ENCODE peak calls at places on chromosomes 11 and 22, in eight cellular contexts. One of them, this sample, is unnamed. For H3K4me1, the result is how much of the 10 kb centered on the place peaks cover.

GRCh38 chr11:83147895-83148294 is 9.0 kb upstream of the PCF11 start:
- DNase-seq in HCT116: no peak
- DNase-seq in ovary: no peak
- DNase-seq in sigmoid colon: no peak
- DNase-seq in uterus: peak
- DNase-seq in esophagus squamous epithelium: no peak
- DNase-seq in breast epithelium: no peak
- DNase-seq in GM12878: no peak
- DNase-seq in this sample: no peak

GRCh38 chr11:57248780-57249383 is 11.8 kb upstream of the APLNR start:
- DNase-seq in ovary: peak
- DNase-seq in sigmoid colon: peak
- DNase-seq in esophagus squamous epithelium: no peak
- DNase-seq in HCT116: peak
- DNase-seq in breast epithelium: peak
- DNase-seq in uterus: peak
- DNase-seq in GM12878: no peak
- DNase-seq in this sample: peak

GRCh38 chr11:119990306-119991021 is 147.4 kb downstream of the TRIM29 start:
- DNase-seq in breast epithelium: no peak
- DNase-seq in GM12878: no peak
- DNase-seq in sigmoid colon: no peak
- DNase-seq in esophagus squamous epithelium: no peak
- DNase-seq in uterus: no peak
- DNase-seq in HCT116: no peak
- DNase-seq in ovary: no peak
- DNase-seq in this sample: no peak

GRCh38 chr11:95908826-95909225 is 15.1 kb downstream of the MTMR2 start:
- DNase-seq in breast epithelium: no peak
- DNase-seq in uterus: no peak
- DNase-seq in sigmoid colon: no peak
- DNase-seq in esophagus squamous epithelium: no peak
- DNase-seq in HCT116: no peak
- DNase-seq in ovary: no peak
- DNase-seq in GM12878: no peak
- DNase-seq in this sample: no peak

GRCh38 chr22:41919357-41920224 is 4.7 kb upstream of the SHISA8 start:
- DNase-seq in HCT116: no peak
- DNase-seq in sigmoid colon: no peak
- DNase-seq in esophagus squamous epithelium: no peak
- DNase-seq in breast epithelium: peak
- DNase-seq in GM12878: peak
- DNase-seq in ovary: peak
- DNase-seq in uterus: no peak
- DNase-seq in this sample: peak

GRCh38 chr22:45090364-45090960 is 73.3 kb upstream of the NUP50 start:
- DNase-seq in ovary: no peak
- DNase-seq in breast epithelium: no peak
- DNase-seq in esophagus squamous epithelium: no peak
- DNase-seq in sigmoid colon: no peak
- DNase-seq in uterus: no peak
- DNase-seq in GM12878: no peak
- DNase-seq in HCT116: no peak
- DNase-seq in this sample: peak

GRCh38 chr11:112408551-112408950 is 147.9 kb upstream of the PLET1 start:
- DNase-seq in HCT116: no peak
- DNase-seq in breast epithelium: no peak
- DNase-seq in ovary: no peak
- DNase-seq in GM12878: no peak
- DNase-seq in esophagus squamous epithelium: no peak
- DNase-seq in sigmoid colon: no peak
- DNase-seq in uterus: no peak
- DNase-seq in this sample: no peak

GRCh38 chr11:64534950-64535349 is 56.1 kb upstream of the SLC22A12 start:
- DNase-seq in HCT116: no peak
- DNase-seq in esophagus squamous epithelium: no peak
- DNase-seq in uterus: no peak
- DNase-seq in GM12878: no peak
- DNase-seq in breast epithelium: no peak
- DNase-seq in sigmoid colon: no peak
- DNase-seq in ovary: no peak
- DNase-seq in this sample: no peak

GRCh38 chr11:65471410-65471762 is 27.5 kb upstream of the MALAT1 start:
- DNase-seq in GM12878: no peak
- DNase-seq in sigmoid colon: peak
- DNase-seq in HCT116: no peak
- DNase-seq in ovary: peak
- DNase-seq in esophagus squamous epithelium: no peak
- DNase-seq in uterus: peak
- DNase-seq in breast epithelium: no peak
- DNase-seq in this sample: peak

GRCh38 chr11:132784441-132784840 is 747.9 kb downstream of the OPCML start:
- DNase-seq in GM12878: no peak
- DNase-seq in HCT116: no peak
- DNase-seq in breast epithelium: no peak
- DNase-seq in esophagus squamous epithelium: no peak
- DNase-seq in sigmoid colon: no peak
- DNase-seq in ovary: no peak
- DNase-seq in uterus: no peak
- DNase-seq in this sample: no peak

GRCh38 chr22:20463324-20464095 is 25.9 kb upstream of the SCARF2 start:
- DNase-seq in uterus: no peak
- DNase-seq in ovary: no peak
- DNase-seq in sigmoid colon: no peak
- DNase-seq in esophagus squamous epithelium: no peak
- DNase-seq in GM12878: no peak
- DNase-seq in breast epithelium: no peak
- DNase-seq in HCT116: no peak
- DNase-seq in this sample: no peak

GRCh38 chr11:22165087-22165486 is 27.8 kb upstream of the ANO5 start:
- DNase-seq in HCT116: no peak
- DNase-seq in uterus: no peak
- DNase-seq in ovary: no peak
- DNase-seq in breast epithelium: no peak
- DNase-seq in esophagus squamous epithelium: no peak
- DNase-seq in sigmoid colon: no peak
- DNase-seq in GM12878: no peak
- DNase-seq in this sample: no peak

GRCh38 chr11:22163394-22163797 is 29.5 kb upstream of the ANO5 start:
- DNase-seq in sigmoid colon: peak
- DNase-seq in breast epithelium: no peak
- DNase-seq in ovary: no peak
- DNase-seq in uterus: no peak
- DNase-seq in esophagus squamous epithelium: no peak
- DNase-seq in GM12878: peak
- DNase-seq in HCT116: no peak
- DNase-seq in this sample: peak

GRCh38 chr11:22169833-22170232 is 23.1 kb upstream of the ANO5 start:
- DNase-seq in ovary: no peak
- DNase-seq in breast epithelium: no peak
- DNase-seq in uterus: no peak
- DNase-seq in sigmoid colon: no peak
- DNase-seq in GM12878: no peak
- DNase-seq in esophagus squamous epithelium: no peak
- DNase-seq in HCT116: no peak
- DNase-seq in this sample: no peak

GRCh38 chr11:22162754-22163153 is 30.1 kb upstream of the ANO5 start:
- DNase-seq in GM12878: no peak
- DNase-seq in sigmoid colon: no peak
- DNase-seq in esophagus squamous epithelium: no peak
- DNase-seq in HCT116: no peak
- DNase-seq in uterus: no peak
- DNase-seq in breast epithelium: no peak
- DNase-seq in ovary: no peak
- DNase-seq in this sample: no peak

DNA sequence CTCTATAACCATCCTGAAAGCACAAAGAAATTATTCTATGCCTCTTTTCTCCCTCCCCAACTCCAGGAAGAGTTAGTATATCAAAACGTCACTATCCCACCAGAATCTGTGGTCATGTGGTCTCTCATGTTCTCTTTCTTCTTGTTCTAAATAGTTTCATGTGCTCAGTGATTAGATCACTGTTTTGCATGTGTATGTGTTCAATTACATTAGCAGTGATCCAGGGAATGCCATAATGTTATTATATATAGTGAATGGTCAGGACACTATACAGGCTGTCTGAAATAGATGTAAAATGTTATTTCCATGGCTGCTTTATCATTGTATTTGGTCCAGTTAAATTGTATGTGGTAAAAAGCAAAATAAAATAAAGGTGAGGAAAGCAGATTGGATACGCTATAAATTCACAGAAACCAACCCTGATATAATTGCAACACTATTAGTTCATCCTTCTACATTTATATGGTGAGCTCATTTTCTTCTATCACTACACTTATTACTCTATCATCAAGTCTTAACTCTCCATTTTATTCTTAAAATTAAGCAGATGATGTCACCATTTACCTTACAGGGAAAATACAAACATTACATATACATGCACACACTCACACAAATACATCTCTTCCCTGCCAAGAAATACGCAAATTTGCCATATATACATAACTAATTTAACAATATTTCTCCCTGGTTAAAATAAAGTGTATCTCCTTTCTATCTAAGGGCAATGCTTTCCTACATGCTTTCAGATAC is 26.9 kb upstream of the ANO5 start:
- DNase-seq in breast epithelium: no peak
- DNase-seq in esophagus squamous epithelium: no peak
- DNase-seq in GM12878: no peak
- DNase-seq in uterus: no peak
- DNase-seq in HCT116: no peak
- DNase-seq in ovary: no peak
- DNase-seq in sigmoid colon: no peak
- DNase-seq in this sample: no peak
- TF ChIP-seq CTCF in breast epithelium: no peak
- TF ChIP-seq CTCF in esophagus squamous epithelium: no peak
- TF ChIP-seq CTCF in GM12878: no peak
- TF ChIP-seq CTCF in uterus: no peak
- TF ChIP-seq CTCF in HCT116: no peak
- TF ChIP-seq CTCF in ovary: no peak
- TF ChIP-seq CTCF in sigmoid colon: no peak
- TF ChIP-seq CTCF in this sample: no peak

DNA sequence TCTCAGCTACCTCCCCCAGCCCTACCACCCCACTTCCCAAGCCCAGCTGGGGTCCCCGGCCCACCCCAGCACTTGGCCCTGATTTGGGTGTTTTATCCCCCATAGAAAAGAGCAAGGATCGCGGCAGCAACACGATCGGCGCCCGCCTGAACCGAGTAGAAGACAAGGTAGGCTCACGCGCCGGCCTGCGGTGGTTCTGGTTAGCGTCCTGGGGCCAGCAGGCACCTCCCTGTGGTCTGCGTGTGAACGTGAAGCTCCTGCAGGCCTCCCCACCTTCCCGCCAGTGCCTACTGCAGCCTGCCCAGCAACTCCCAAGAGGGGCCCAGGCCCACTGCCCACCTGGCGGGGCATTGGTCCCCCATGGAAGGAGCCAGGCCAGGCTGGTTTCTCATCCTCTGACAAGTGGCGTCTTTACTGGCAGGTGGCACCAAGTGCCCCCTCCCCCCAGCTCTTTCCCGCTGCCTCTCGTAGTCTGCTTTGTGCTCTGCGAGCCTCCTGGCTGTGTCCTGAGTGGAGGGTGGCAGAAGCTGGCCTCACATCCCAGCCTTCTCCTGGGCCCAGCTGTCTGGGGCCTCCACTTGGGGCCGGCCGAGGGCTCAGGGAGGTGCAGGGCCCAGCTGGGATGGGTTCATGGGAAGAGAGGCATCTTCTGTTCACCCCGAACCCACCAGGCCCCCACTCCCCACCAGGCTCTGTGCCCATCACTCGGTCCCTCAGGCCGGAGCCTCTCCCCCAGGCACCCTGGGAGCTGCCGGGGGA is 78.3 kb upstream of the KCNQ1OT1 start:
- DNase-seq in uterus: peak
- DNase-seq in breast epithelium: peak
- DNase-seq in ovary: peak
- DNase-seq in sigmoid colon: peak
- DNase-seq in esophagus squamous epithelium: no peak
- DNase-seq in HCT116: no peak
- DNase-seq in GM12878: no peak
- DNase-seq in this sample: no peak
- H3K4me1 ChIP-seq in uterus: under half
- H3K4me1 ChIP-seq in breast epithelium: under half
- H3K4me1 ChIP-seq in ovary: under half
- H3K4me1 ChIP-seq in sigmoid colon: under half
- H3K4me1 ChIP-seq in esophagus squamous epithelium: half or more
- H3K4me1 ChIP-seq in HCT116: under half
- H3K4me1 ChIP-seq in GM12878: under half
- H3K4me1 ChIP-seq in this sample: under half

DNA sequence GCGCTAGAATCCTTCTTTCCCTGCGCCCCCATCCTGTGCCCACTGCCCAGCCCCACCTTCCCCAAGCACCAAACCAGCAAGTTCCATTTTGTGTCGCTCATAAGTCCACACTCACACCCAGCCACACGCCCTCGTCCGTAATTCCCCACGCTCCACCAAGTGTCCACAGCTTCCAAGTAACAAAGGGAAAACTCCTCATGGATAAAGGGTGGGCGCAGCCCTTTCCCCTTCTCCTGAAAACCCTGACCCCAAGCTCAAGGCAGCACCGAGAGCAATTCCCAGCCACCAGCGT is 463 bp downstream of the FXYD6 start:
- DNase-seq in esophagus squamous epithelium: no peak
- DNase-seq in HCT116: no peak
- DNase-seq in breast epithelium: no peak
- DNase-seq in sigmoid colon: no peak
- DNase-seq in uterus: no peak
- DNase-seq in ovary: no peak
- DNase-seq in GM12878: no peak
- DNase-seq in this sample: no peak
- H3K27ac ChIP-seq in esophagus squamous epithelium: peak
- H3K27ac ChIP-seq in HCT116: no peak
- H3K27ac ChIP-seq in breast epithelium: peak
- H3K27ac ChIP-seq in sigmoid colon: peak
- H3K27ac ChIP-seq in uterus: peak
- H3K27ac ChIP-seq in ovary: peak
- H3K27ac ChIP-seq in GM12878: no peak
- H3K27ac ChIP-seq in this sample: peak

DNA sequence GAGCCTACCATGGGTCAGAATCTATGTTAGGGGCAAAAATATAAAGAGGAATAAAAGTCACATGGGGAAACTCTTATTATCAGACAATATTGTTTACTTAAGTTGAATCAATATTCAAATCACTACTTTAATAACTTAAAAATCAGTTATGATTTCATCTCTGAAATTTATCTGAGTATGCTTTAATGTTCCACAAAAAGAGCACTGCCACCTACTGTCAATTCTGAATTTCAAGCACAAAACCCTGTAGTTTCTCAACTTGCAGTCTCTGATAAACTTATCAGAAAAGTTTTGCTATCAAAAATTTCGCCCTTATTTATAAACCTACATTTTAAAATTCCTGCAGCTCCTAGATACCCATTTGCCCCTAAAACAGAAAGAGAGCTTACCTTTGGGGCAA is 47.3 kb downstream of the RDX start:
- DNase-seq in HCT116: no peak
- DNase-seq in GM12878: no peak
- DNase-seq in uterus: no peak
- DNase-seq in ovary: no peak
- DNase-seq in esophagus squamous epithelium: no peak
- DNase-seq in breast epithelium: no peak
- DNase-seq in sigmoid colon: no peak
- DNase-seq in this sample: no peak
- TF ChIP-seq CTCF in HCT116: peak
- TF ChIP-seq CTCF in GM12878: peak
- TF ChIP-seq CTCF in uterus: no peak
- TF ChIP-seq CTCF in ovary: no peak
- TF ChIP-seq CTCF in esophagus squamous epithelium: no peak
- TF ChIP-seq CTCF in breast epithelium: no peak
- TF ChIP-seq CTCF in sigmoid colon: no peak
- TF ChIP-seq CTCF in this sample: no peak

This sample was measured in transverse colon.